ENCODE peak calls at places on chromosomes 2 and 18, in five cellular contexts. X is Daoy; N is activated T-helper 1 cell treated with Interleukin-2 at 50 U/mL for 16 hours; Z is lower lobe of right lung; I is stimulated activated CD4-positive, alpha-beta T cell treated with anti-CD3 and anti-CD28 coated beads, Interleukin-2, amount 100 ng/mL, for 24 hours. E is an unnamed sample.

GRCh38 chr2:207939342-207940108 is 85.8 kb downstream of the PLEKHM3 start:
- DNase-seq in X (no peak), N (no peak), Z (no peak), I (no peak), E (no peak)

GRCh38 chr2:204846471-204846870 is 301.2 kb downstream of the PARD3B start:
- DNase-seq in X (no peak), N (no peak), Z (no peak), I (no peak), E (no peak)

GRCh38 chr2:28927878-28928277 is 33.4 kb downstream of the WDR43 start:
- DNase-seq in X (no peak), N (no peak), Z (no peak), I (no peak), E (no peak)

GRCh38 chr2:32719933-32720716 is 92.3 kb downstream of the TTC27 start:
- DNase-seq in X (no peak), N (no peak), Z (no peak), I (no peak), E (no peak)

GRCh38 chr2:15170068-15170775 is 390.9 kb downstream of the NBAS start:
- DNase-seq in X (no peak), N (no peak), Z (no peak), I (no peak), E (no peak)

GRCh38 chr2:147449323-147450080 is 395.3 kb upstream of the ACVR2A start:
- DNase-seq in X (no peak), N (peak; percentile 3), Z (no peak), I (peak; percentile 2), E (peak; percentile 32)

GRCh38 chr2:72827999-72828646 is 2.3 kb upstream of the EXOC6B start:
- DNase-seq in X (peak; percentile 42), N (no peak), Z (no peak), I (no peak), E (no peak)

GRCh38 chr18:25737710-25738251 is 352.6 kb downstream of the SS18 start:
- DNase-seq in X (peak; percentile 82), N (no peak), Z (no peak), I (no peak), E (no peak)

GRCh38 chr18:79452190-79452990 is 56.7 kb downstream of the NFATC1 start:
- DNase-seq in X (no peak), N (no peak), Z (no peak), I (no peak), E (no peak)

GRCh38 chr2:28469947-28470585 is 25.8 kb upstream of the PLB1 start:
- DNase-seq in X (no peak), N (no peak), Z (no peak), I (no peak), E (no peak)

GRCh38 chr2:37276291-37276690 is 44.8 kb downstream of the NDUFAF7 start:
- DNase-seq in X (no peak), N (no peak), Z (no peak), I (no peak), E (no peak)

E was measured in effector memory CD4-positive, alpha-beta T cell.